ENCODE peak calls at places on chromosome 16, in nine cellular contexts. One of them, this sample, is unnamed.

GRCh38 chr16:54194008-54194731 is 92.4 kb downstream of the IRX3 start:
- DNase-seq in mesenteric fat pad: no peak
- DNase-seq in ELF-1: peak
- DNase-seq in stomach: peak
- DNase-seq in heart left ventricle: peak
- DNase-seq in skeletal muscle cell: no peak
- DNase-seq in upper lobe of right lung: peak
- DNase-seq in activated CD4-positive, CD25-positive, alpha-beta regulatory T cell treated with anti-CD3 and anti-CD28 coated beads, Interleukin-2, amount 50 U/mL, for 16 hours: no peak
- DNase-seq in body of pancreas: peak
- DNase-seq in this sample: no peak

GRCh38 chr16:1497014-1497598 is 3.9 kb downstream of the TELO2 start:
- DNase-seq in upper lobe of right lung: no peak
- DNase-seq in heart left ventricle: no peak
- DNase-seq in ELF-1: no peak
- DNase-seq in stomach: no peak
- DNase-seq in mesenteric fat pad: no peak
- DNase-seq in body of pancreas: no peak
- DNase-seq in skeletal muscle cell: no peak
- DNase-seq in activated CD4-positive, CD25-positive, alpha-beta regulatory T cell treated with anti-CD3 and anti-CD28 coated beads, Interleukin-2, amount 50 U/mL, for 16 hours: no peak
- DNase-seq in this sample: no peak

GRCh38 chr16:87499189-87499486 is 6.3 kb upstream of the ZCCHC14 start:
- DNase-seq in ELF-1: no peak
- DNase-seq in activated CD4-positive, CD25-positive, alpha-beta regulatory T cell treated with anti-CD3 and anti-CD28 coated beads, Interleukin-2, amount 50 U/mL, for 16 hours: no peak
- DNase-seq in upper lobe of right lung: no peak
- DNase-seq in skeletal muscle cell: peak
- DNase-seq in stomach: no peak
- DNase-seq in mesenteric fat pad: no peak
- DNase-seq in body of pancreas: no peak
- DNase-seq in heart left ventricle: no peak
- DNase-seq in this sample: no peak

GRCh38 chr16:70779361-70779760 is 21.6 kb downstream of the VAC14 start:
- DNase-seq in skeletal muscle cell: no peak
- DNase-seq in stomach: no peak
- DNase-seq in upper lobe of right lung: no peak
- DNase-seq in mesenteric fat pad: no peak
- DNase-seq in heart left ventricle: no peak
- DNase-seq in activated CD4-positive, CD25-positive, alpha-beta regulatory T cell treated with anti-CD3 and anti-CD28 coated beads, Interleukin-2, amount 50 U/mL, for 16 hours: no peak
- DNase-seq in body of pancreas: no peak
- DNase-seq in ELF-1: no peak
- DNase-seq in this sample: no peak

GRCh38 chr16:29641561-29641960 is 21.5 kb upstream of the SPN start:
- DNase-seq in body of pancreas: no peak
- DNase-seq in skeletal muscle cell: no peak
- DNase-seq in ELF-1: no peak
- DNase-seq in mesenteric fat pad: no peak
- DNase-seq in activated CD4-positive, CD25-positive, alpha-beta regulatory T cell treated with anti-CD3 and anti-CD28 coated beads, Interleukin-2, amount 50 U/mL, for 16 hours: no peak
- DNase-seq in stomach: no peak
- DNase-seq in heart left ventricle: no peak
- DNase-seq in upper lobe of right lung: no peak
- DNase-seq in this sample: no peak

GRCh38 chr16:1510272-1510671 is 17.1 kb downstream of the TELO2 start:
- DNase-seq in body of pancreas: no peak
- DNase-seq in upper lobe of right lung: no peak
- DNase-seq in ELF-1: no peak
- DNase-seq in skeletal muscle cell: no peak
- DNase-seq in activated CD4-positive, CD25-positive, alpha-beta regulatory T cell treated with anti-CD3 and anti-CD28 coated beads, Interleukin-2, amount 50 U/mL, for 16 hours: no peak
- DNase-seq in mesenteric fat pad: no peak
- DNase-seq in stomach: no peak
- DNase-seq in heart left ventricle: no peak
- DNase-seq in this sample: no peak

GRCh38 chr16:80932725-80933124 is 74.0 kb downstream of the CMC2 start:
- DNase-seq in skeletal muscle cell: peak
- DNase-seq in body of pancreas: peak
- DNase-seq in heart left ventricle: peak
- DNase-seq in mesenteric fat pad: no peak
- DNase-seq in stomach: peak
- DNase-seq in activated CD4-positive, CD25-positive, alpha-beta regulatory T cell treated with anti-CD3 and anti-CD28 coated beads, Interleukin-2, amount 50 U/mL, for 16 hours: no peak
- DNase-seq in ELF-1: no peak
- DNase-seq in upper lobe of right lung: no peak
- DNase-seq in this sample: no peak

GRCh38 chr16:4972938-4973587 is 14.9 kb downstream of the SEC14L5 start:
- DNase-seq in heart left ventricle: no peak
- DNase-seq in mesenteric fat pad: no peak
- DNase-seq in body of pancreas: no peak
- DNase-seq in upper lobe of right lung: no peak
- DNase-seq in stomach: no peak
- DNase-seq in ELF-1: no peak
- DNase-seq in skeletal muscle cell: no peak
- DNase-seq in activated CD4-positive, CD25-positive, alpha-beta regulatory T cell treated with anti-CD3 and anti-CD28 coated beads, Interleukin-2, amount 50 U/mL, for 16 hours: no peak
- DNase-seq in this sample: no peak

GRCh38 chr16:85566502-85567100 is 46.5 kb upstream of the GSE1 start:
- DNase-seq in skeletal muscle cell: no peak
- DNase-seq in stomach: no peak
- DNase-seq in body of pancreas: no peak
- DNase-seq in upper lobe of right lung: no peak
- DNase-seq in ELF-1: peak
- DNase-seq in heart left ventricle: no peak
- DNase-seq in mesenteric fat pad: no peak
- DNase-seq in activated CD4-positive, CD25-positive, alpha-beta regulatory T cell treated with anti-CD3 and anti-CD28 coated beads, Interleukin-2, amount 50 U/mL, for 16 hours: no peak
- DNase-seq in this sample: no peak

This sample was measured in cortex of kidney.